ENCODE peak calls at places on chromosome 4, in eight cellular contexts. C is lower lobe of right lung, B is right atrium auricular region, Y is WERI-Rb-1, K is mesendoderm, G is breast epithelium, A is astrocyte, M is pancreas. L is an unnamed sample.

GRCh38 chr4:128390475-128390996 is 102.9 kb upstream of the PGRMC2 start:
- DNase-seq in C (no peak), K (no peak), M (no peak), Y (no peak), A (no peak), B (no peak), G (no peak), L (no peak)

GRCh38 chr4:47061435-47061834 is 30.1 kb downstream of the GABRB1 start:
- DNase-seq in B (no peak), C (no peak), G (no peak), M (no peak), A (peak; percentile 68), K (no peak), Y (no peak), L (no peak)

GRCh38 chr4:84877051-84877833 is 89.2 kb downstream of the WDFY3 start:
- DNase-seq in Y (peak; percentile 22), G (no peak), A (peak; percentile 57), B (no peak), C (no peak), M (no peak), K (peak; percentile 53), L (no peak)

GRCh38 chr4:16582526-16582925 is 315.9 kb downstream of the LDB2 start:
- DNase-seq in Y (peak; percentile 43), A (no peak), K (peak; percentile 78), C (no peak), G (no peak), M (no peak), B (no peak), L (no peak)

GRCh38 chr4:60589425-60589824 is 610.7 kb upstream of the ADGRL3 start:
- DNase-seq in A (no peak), K (peak; percentile 11), Y (no peak), G (no peak), C (no peak), M (no peak), B (no peak), L (no peak)

GRCh38 chr4:124804584-124804983 is 92.1 kb upstream of the ANKRD50 start:
- DNase-seq in C (no peak), B (no peak), A (peak; percentile 33), Y (no peak), M (no peak), G (no peak), K (no peak), L (no peak)

GRCh38 chr4:152065545-152065944 is 304.7 kb upstream of the GATB start:
- DNase-seq in B (no peak), A (no peak), K (no peak), M (no peak), G (no peak), Y (no peak), C (no peak), L (no peak)

GRCh38 chr4:177227636-177228035 is 82.0 kb upstream of the NEIL3 start:
- DNase-seq in Y (no peak), M (peak; percentile 15), K (no peak), G (no peak), A (no peak), C (no peak), B (no peak), L (no peak)

GRCh38 chr4:176409627-176410026 is 89.9 kb downstream of the SPCS3 start:
- DNase-seq in A (peak; percentile 27), C (no peak), Y (no peak), K (no peak), G (no peak), M (no peak), B (no peak), L (no peak)

GRCh38 chr4:122003335-122003734 is 51.5 kb upstream of the TRPC3 start:
- DNase-seq in Y (peak; percentile 66), B (no peak), G (no peak), C (no peak), K (peak; percentile 86), M (no peak), A (no peak), L (no peak)

GRCh38 chr4:179941911-179942310 is 2301.3 kb upstream of the TENM3 start:
- DNase-seq in M (no peak), B (no peak), K (no peak), C (no peak), Y (no peak), A (peak; percentile 0), G (no peak), L (no peak)

GRCh38 chr4:18071894-18072293 is 50.3 kb upstream of the LCORL start:
- DNase-seq in K (no peak), M (no peak), Y (no peak), G (no peak), B (no peak), A (no peak), C (no peak), L (no peak)

GRCh38 chr4:37555324-37555723 is 130.9 kb downstream of the RELL1 start:
- DNase-seq in B (no peak), A (no peak), K (no peak), Y (no peak), C (no peak), G (no peak), M (no peak), L (no peak)

GRCh38 chr4:21882050-21882839 is 66.3 kb downstream of the KCNIP4 start:
- DNase-seq in K (no peak), C (no peak), G (no peak), B (no peak), Y (no peak), M (no peak), A (peak; percentile 69), L (no peak)

GRCh38 chr4:88661724-88662123 is 35.9 kb downstream of the NAP1L5 start:
- DNase-seq in Y (no peak), M (no peak), B (no peak), G (no peak), A (peak; percentile 83), C (no peak), K (no peak), L (no peak)

GRCh38 chr4:64516176-64516575 is 106.9 kb upstream of the TECRL start:
- DNase-seq in C (no peak), M (no peak), A (no peak), G (no peak), K (no peak), Y (no peak), B (no peak), L (no peak)

GRCh38 chr4:25030283-25031076 is at the start of gene LGI2:
- DNase-seq in G (no peak), M (peak; percentile 65), K (no peak), C (peak; percentile 55), Y (peak; percentile 72), B (no peak), A (peak; percentile 12), L (no peak)

GRCh38 chr4:2330119-2331042 is 68.5 kb upstream of the MXD4 start:
- DNase-seq in G (no peak), K (no peak), Y (no peak), M (no peak), C (no peak), B (no peak), A (peak; percentile 94), L (peak; percentile 11)

GRCh38 chr4:67674098-67674497 is 26.9 kb downstream of the UBA6 start:
- DNase-seq in A (no peak), G (no peak), K (peak; percentile 92), C (no peak), B (no peak), Y (no peak), M (no peak), L (no peak)

GRCh38 chr4:67682266-67682665 is 18.7 kb downstream of the UBA6 start:
- DNase-seq in Y (no peak), M (no peak), K (no peak), G (no peak), B (no peak), C (no peak), A (no peak), L (no peak)

GRCh38 chr4:67680568-67681222 is 20.3 kb downstream of the UBA6 start:
- DNase-seq in A (peak; percentile 20), Y (no peak), M (no peak), C (no peak), K (peak; percentile 22), G (no peak), B (no peak), L (no peak)

DNA sequence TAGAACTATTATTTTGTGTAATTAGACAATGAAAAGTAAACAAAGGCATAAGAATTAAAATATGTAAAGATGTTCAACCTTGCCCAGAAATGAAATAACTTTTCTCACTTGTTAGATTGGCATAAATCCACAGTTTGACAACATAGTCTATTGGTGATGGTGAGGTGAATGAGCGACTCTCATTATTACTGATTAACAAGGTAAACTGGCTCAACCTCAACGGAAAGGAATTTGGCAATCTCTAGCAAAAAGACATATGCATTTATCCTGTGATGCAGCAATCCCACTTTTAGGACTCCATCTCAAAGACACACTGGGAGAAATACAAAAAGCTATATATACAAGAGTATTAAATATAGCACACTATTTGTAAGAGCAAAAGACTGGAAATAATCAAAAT is 22.3 kb downstream of the UBA6 start:
- DNase-seq in K (no peak), Y (no peak), A (no peak), M (no peak), G (no peak), C (no peak), B (no peak), L (no peak)
- H3K36me3 ChIP-seq in K (peaks cover 3% of the 10 kb centered on the region), Y (peaks cover 51% of the 10 kb centered on the region), A (peaks cover 37% of the 10 kb centered on the region), M (no peaks in the 10 kb centered on the region), G (no peaks in the 10 kb centered on the region), C (peaks cover 78% of the 10 kb centered on the region), B (peaks cover 30% of the 10 kb centered on the region), L (no peaks in the 10 kb centered on the region)

GRCh38 chr4:6732441-6733357 is 16.7 kb downstream of the BLOC1S4 start:
- DNase-seq in B (peak; percentile 86), M (no peak), A (peak; percentile 93), Y (no peak), G (peak; percentile 76), C (peak; percentile 80), K (peak; percentile 68), L (peak; percentile 83)
- H3K27ac ChIP-seq in B (peak overlapping the region; percentile 82), M (no peak overlapping the region), A (peak overlapping the region; percentile 73), Y (no peak overlapping the region), G (peak overlapping the region; percentile 75), C (peak overlapping the region; percentile 46), K (no peak overlapping the region), L (peak overlapping the region; percentile 30)

DNA sequence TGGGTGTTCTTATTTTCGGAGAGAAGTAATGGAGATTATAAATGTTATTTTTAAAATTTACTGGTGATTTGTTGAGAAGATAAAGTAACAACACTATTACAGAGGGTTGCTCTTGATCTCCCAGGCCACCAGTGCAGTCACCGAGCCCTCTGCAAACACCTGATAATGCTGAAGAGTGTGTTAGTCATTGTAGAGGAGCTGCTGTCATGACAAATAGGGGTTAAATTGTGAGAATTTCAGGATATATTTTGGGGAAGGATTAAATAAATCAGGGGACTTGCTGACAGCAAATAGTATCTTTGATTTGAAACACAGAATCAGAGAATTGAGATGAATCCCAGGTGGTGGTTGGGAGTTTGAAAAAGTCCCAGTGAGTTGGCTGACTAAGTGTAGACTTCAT is 16.7 kb upstream of the HAND2 start:
- DNase-seq in C (no peak), A (no peak), Y (no peak), M (no peak), K (no peak), B (no peak), G (no peak), L (no peak)
- H3K27me3 ChIP-seq in C (peaks cover 47% of the 10 kb centered on the region), A (peaks cover 31% of the 10 kb centered on the region), Y (no peaks in the 10 kb centered on the region), M (no peaks in the 10 kb centered on the region), K (no peaks in the 10 kb centered on the region), B (no peaks in the 10 kb centered on the region), G (no peaks in the 10 kb centered on the region), L (no peaks in the 10 kb centered on the region)

GRCh38 chr4:186329372-186329771 is 63.4 kb downstream of the F11 start:
- DNase-seq in A (no peak), B (no peak), K (no peak), C (no peak), M (no peak), Y (no peak), G (no peak), L (no peak)
- H3K36me3 ChIP-seq in A (no peaks in the 10 kb centered on the region), B (no peaks in the 10 kb centered on the region), K (no peaks in the 10 kb centered on the region), C (no peaks in the 10 kb centered on the region), M (no peaks in the 10 kb centered on the region), Y (no peaks in the 10 kb centered on the region), G (no peaks in the 10 kb centered on the region), L (no peaks in the 10 kb centered on the region)